ENCODE peak calls at places on chromosomes 16 and 17, in five cellular contexts. E, A, X, C and Z are unnamed samples.

GRCh38 chr17:39001703-39002637 is 34.8 kb upstream of the FBXO47 start:
- DNase-seq in C (no peak), A (no peak), E (no peak), X (peak), Z (peak)

GRCh38 chr17:73160980-73161630 is 3.7 kb upstream of the SSTR2 start:
- DNase-seq in C (peak), E (no peak), A (no peak), X (no peak), Z (no peak)

GRCh38 chr17:28928061-28928460 is 23.3 kb downstream of the PHF12 start:
- DNase-seq in E (no peak), C (no peak), A (no peak), X (no peak), Z (peak)

GRCh38 chr17:48102700-48103378 is 1.6 kb upstream of the CBX1 start:
- DNase-seq in A (peak), X (no peak), C (no peak), E (no peak), Z (no peak)

GRCh38 chr17:18363021-18363941 is at the start of gene SHMT1:
- DNase-seq in A (peak), E (peak), X (peak), C (peak), Z (peak)

GRCh38 chr17:54257440-54257839 is 434.7 kb downstream of the KIF2B start:
- DNase-seq in C (no peak), A (no peak), E (no peak), X (no peak), Z (no peak)

GRCh38 chr16:72836985-72837384 is 210.9 kb downstream of the ZFHX3 start:
- DNase-seq in E (no peak), C (peak), X (no peak), A (no peak), Z (no peak)

GRCh38 chr17:36627101-36627500 is 25.7 kb downstream of the MRM1 start:
- DNase-seq in X (no peak), C (peak), E (no peak), A (no peak), Z (no peak)

GRCh38 chr16:2210009-2210332 is 692 bp downstream of the BRICD5 start:
- DNase-seq in X (no peak), C (no peak), E (no peak), A (no peak), Z (no peak)

GRCh38 chr17:59388070-59388556 is 56.7 kb downstream of the YPEL2 start:
- DNase-seq in A (no peak), X (no peak), E (no peak), C (no peak), Z (no peak)

GRCh38 chr16:53281859-53282258 is 152.4 kb upstream of the RBL2 start:
- DNase-seq in C (no peak), X (no peak), A (no peak), E (no peak), Z (no peak)

GRCh38 chr17:19538095-19539039 is 4.7 kb downstream of the SLC47A1 start:
- DNase-seq in E (no peak), A (peak), C (no peak), X (no peak), Z (no peak)

GRCh38 chr17:66406701-66407644 is 104.6 kb downstream of the PRKCA start:
- DNase-seq in X (no peak), E (no peak), A (no peak), C (no peak), Z (no peak)

GRCh38 chr16:19555938-19556778 is 655 bp downstream of the VPS35L start:
- DNase-seq in E (no peak), X (peak), A (peak), C (peak), Z (peak)

GRCh38 chr16:11188801-11189740 is 66.9 kb downstream of the SOCS1 start:
- DNase-seq in E (no peak), X (no peak), C (no peak), A (no peak), Z (no peak)

GRCh38 chr16:5845046-5845445 is 747.5 kb upstream of the EEF2KMT start:
- DNase-seq in A (no peak), E (no peak), X (no peak), C (no peak), Z (no peak)

GRCh38 chr16:4450921-4451619 is 23.4 kb downstream of the NMRAL1 start:
- DNase-seq in E (no peak), X (no peak), C (peak), A (no peak), Z (no peak)

GRCh38 chr17:7215652-7216139 is 3.9 kb downstream of the DLG4 start:
- DNase-seq in C (peak), A (peak), E (no peak), X (no peak), Z (no peak)

GRCh38 chr17:82449136-82449882 is 1.2 kb downstream of the CYBC1 start:
- DNase-seq in E (no peak), A (peak), X (no peak), C (peak), Z (no peak)

GRCh38 chr17:70355185-70355584 is 185.9 kb downstream of the KCNJ2 start:
- DNase-seq in E (no peak), X (peak), C (no peak), A (no peak), Z (no peak)

GRCh38 chr17:80361495-80362220 is 53.3 kb upstream of the ENDOV start:
- DNase-seq in C (peak), X (no peak), E (no peak), A (peak), Z (no peak)
- TF ChIP-seq CTCF in C (peak), X (peak), E (peak), A (peak), Z (peak)

GRCh38 chr17:76264425-76264754 is 758 bp upstream of the UBALD2 start:
- DNase-seq in A (no peak), E (no peak), X (no peak), C (no peak), Z (no peak)
- H3K4me3 ChIP-seq in A (peak), E (no peak), X (peak), C (no peak), Z (peak)

GRCh38 chr16:84898447-84898846 is 78.7 kb downstream of the CRISPLD2 start:
- DNase-seq in X (no peak), E (no peak), C (no peak), A (no peak), Z (no peak)

GRCh38 chr16:84899414-84899813 is 79.6 kb downstream of the CRISPLD2 start:
- DNase-seq in E (no peak), X (no peak), C (no peak), A (no peak), Z (no peak)

GRCh38 chr16:84897911-84898377 is 78.2 kb downstream of the CRISPLD2 start:
- DNase-seq in A (peak), E (no peak), C (no peak), X (no peak), Z (no peak)

GRCh38 chr16:84895016-84895415 is 75.2 kb downstream of the CRISPLD2 start:
- DNase-seq in X (no peak), A (no peak), E (no peak), C (no peak), Z (no peak)

GRCh38 chr16:84896847-84897246 is 77.1 kb downstream of the CRISPLD2 start:
- DNase-seq in E (no peak), X (no peak), A (no peak), C (no peak), Z (no peak)
- TF ChIP-seq CTCF in E (no peak), X (no peak), A (no peak), C (no peak), Z (no peak)

GRCh38 chr16:27110524-27110896 is 43.8 kb downstream of the C16orf82 start:
- DNase-seq in C (no peak), X (no peak), A (no peak), E (no peak), Z (no peak)

GRCh38 chr16:27109666-27110523 is 43.2 kb downstream of the C16orf82 start:
- DNase-seq in X (peak), E (peak), A (peak), C (peak), Z (peak)

GRCh38 chr16:27108051-27108770 is 41.5 kb downstream of the C16orf82 start:
- DNase-seq in E (no peak), X (no peak), C (no peak), A (no peak), Z (no peak)

GRCh38 chr16:27107185-27107592 is 40.5 kb downstream of the C16orf82 start:
- DNase-seq in E (no peak), X (no peak), A (no peak), C (no peak), Z (no peak)

DNA sequence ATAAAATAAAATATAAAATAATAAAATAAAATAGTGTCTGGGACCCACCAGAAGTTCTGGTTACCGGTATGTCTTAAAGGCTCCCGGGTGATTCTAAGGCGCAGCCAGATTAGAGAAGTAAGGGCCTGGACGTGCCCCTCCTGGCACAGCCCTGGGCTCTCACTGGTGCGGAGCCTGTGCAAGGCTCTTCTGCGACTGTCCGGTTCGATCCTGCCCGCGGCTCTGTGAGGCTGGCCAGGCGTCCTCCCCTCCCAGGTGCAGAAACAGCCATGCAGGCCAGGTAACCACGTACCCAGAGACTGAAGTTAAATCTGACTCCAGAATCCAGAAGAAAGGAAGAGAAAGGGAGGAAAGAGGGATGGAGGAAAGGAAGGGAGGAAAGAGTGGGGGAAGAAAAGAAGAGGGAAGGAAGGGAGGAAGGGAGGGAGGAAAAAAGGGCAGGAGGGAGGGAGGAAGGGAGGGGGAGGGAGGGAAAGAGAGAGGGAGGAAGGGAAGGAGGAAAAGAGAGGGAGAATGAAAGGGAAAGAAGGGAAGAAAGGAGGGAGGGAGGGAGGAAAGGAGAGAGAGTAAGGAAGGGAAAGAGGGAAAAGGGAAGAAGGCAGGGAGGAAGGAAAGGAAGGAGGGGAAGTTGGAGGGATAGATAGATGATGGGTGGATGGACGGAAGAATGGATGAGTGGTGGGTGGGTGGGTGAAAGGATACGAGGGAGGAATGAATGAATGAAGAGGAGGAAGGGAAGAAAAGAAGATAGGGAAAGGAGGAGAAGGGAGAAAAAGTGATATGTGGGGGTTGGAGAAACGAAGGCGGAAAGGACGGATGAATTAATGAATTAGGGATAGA is 42.3 kb downstream of the C16orf82 start:
- DNase-seq in X (no peak), E (no peak), C (no peak), A (no peak), Z (no peak)
- H3K4me3 ChIP-seq in X (peak), E (no peak), C (peak), A (peak), Z (peak)

GRCh38 chr17:45298546-45299285 is 18.1 kb downstream of the MAP3K14 start:
- DNase-seq in E (no peak), X (no peak), A (no peak), C (no peak), Z (no peak)

GRCh38 chr17:45299311-45299710 is 17.5 kb downstream of the MAP3K14 start:
- DNase-seq in E (no peak), X (no peak), C (peak), A (peak), Z (no peak)

GRCh38 chr17:45301674-45302073 is 15.1 kb downstream of the MAP3K14 start:
- DNase-seq in E (no peak), C (no peak), X (no peak), A (peak), Z (no peak)

GRCh38 chr17:45302649-45303173 is 14.1 kb downstream of the MAP3K14 start:
- DNase-seq in C (no peak), A (peak), X (peak), E (no peak), Z (peak)

GRCh38 chr17:45300060-45300751 is 16.6 kb downstream of the MAP3K14 start:
- DNase-seq in X (no peak), E (no peak), C (no peak), A (peak), Z (no peak)
- TF ChIP-seq CTCF in X (no peak), E (no peak), C (no peak), A (peak), Z (peak)

GRCh38 chr16:57591870-57592485 is 36.5 kb upstream of the ADGRG1 start:
- DNase-seq in C (no peak), A (no peak), E (no peak), X (no peak), Z (no peak)
- H3K4me3 ChIP-seq in C (no peak), A (no peak), E (no peak), X (no peak), Z (no peak)

GRCh38 chr16:62543516-62543915 is 507.3 kb upstream of the CDH8 start:
- DNase-seq in E (no peak), C (no peak), A (no peak), X (no peak), Z (no peak)
- TF ChIP-seq CTCF in E (no peak), C (no peak), A (no peak), X (no peak), Z (no peak)